ENCODE peak calls at places on chromosomes 7 and 10, in ten cellular contexts. One of them, this sample, is unnamed. For H3K4me1, the result is how much of the 10 kb centered on the place peaks cover.

GRCh38 chr7:212754-213153 is 20.4 kb downstream of the FAM20C start:
- DNase-seq in MM.1S: no peak
- DNase-seq in H9: no peak
- DNase-seq in left ventricle myocardium inferior: no peak
- DNase-seq in adipocyte: no peak
- DNase-seq in A549: no peak
- DNase-seq in GM23338: no peak
- DNase-seq in foreskin keratinocyte: no peak
- DNase-seq in neuronal stem cell: no peak
- DNase-seq in heart right ventricle: no peak
- DNase-seq in this sample: no peak

GRCh38 chr7:33757563-33758165 is 147.7 kb upstream of the BMPER start:
- DNase-seq in MM.1S: peak
- DNase-seq in H9: no peak
- DNase-seq in left ventricle myocardium inferior: no peak
- DNase-seq in adipocyte: peak
- DNase-seq in A549: peak
- DNase-seq in GM23338: peak
- DNase-seq in foreskin keratinocyte: no peak
- DNase-seq in neuronal stem cell: peak
- DNase-seq in heart right ventricle: no peak
- DNase-seq in this sample: peak

GRCh38 chr10:33661580-33662269 is 327.3 kb upstream of the NRP1 start:
- DNase-seq in MM.1S: no peak
- DNase-seq in H9: no peak
- DNase-seq in left ventricle myocardium inferior: peak
- DNase-seq in adipocyte: peak
- DNase-seq in A549: peak
- DNase-seq in GM23338: no peak
- DNase-seq in foreskin keratinocyte: no peak
- DNase-seq in neuronal stem cell: no peak
- DNase-seq in heart right ventricle: peak
- DNase-seq in this sample: peak

GRCh38 chr10:121532465-121532864 is 65.8 kb downstream of the FGFR2 start:
- DNase-seq in MM.1S: no peak
- DNase-seq in H9: no peak
- DNase-seq in left ventricle myocardium inferior: no peak
- DNase-seq in adipocyte: no peak
- DNase-seq in A549: no peak
- DNase-seq in GM23338: no peak
- DNase-seq in foreskin keratinocyte: no peak
- DNase-seq in neuronal stem cell: no peak
- DNase-seq in heart right ventricle: no peak
- DNase-seq in this sample: no peak

GRCh38 chr10:96573036-96573435 is 13.8 kb downstream of the TM9SF3 start:
- DNase-seq in MM.1S: no peak
- DNase-seq in H9: no peak
- DNase-seq in left ventricle myocardium inferior: no peak
- DNase-seq in adipocyte: no peak
- DNase-seq in A549: no peak
- DNase-seq in GM23338: no peak
- DNase-seq in foreskin keratinocyte: no peak
- DNase-seq in neuronal stem cell: no peak
- DNase-seq in heart right ventricle: no peak
- DNase-seq in this sample: no peak

GRCh38 chr10:102407641-102407943 is 11.0 kb downstream of the PSD start:
- DNase-seq in MM.1S: no peak
- DNase-seq in H9: no peak
- DNase-seq in left ventricle myocardium inferior: no peak
- DNase-seq in adipocyte: no peak
- DNase-seq in A549: no peak
- DNase-seq in GM23338: no peak
- DNase-seq in foreskin keratinocyte: no peak
- DNase-seq in neuronal stem cell: no peak
- DNase-seq in heart right ventricle: no peak
- DNase-seq in this sample: no peak

GRCh38 chr10:48462482-48463020 is 142.3 kb downstream of the ARHGAP22 start:
- DNase-seq in MM.1S: no peak
- DNase-seq in H9: peak
- DNase-seq in left ventricle myocardium inferior: no peak
- DNase-seq in adipocyte: no peak
- DNase-seq in A549: no peak
- DNase-seq in GM23338: no peak
- DNase-seq in foreskin keratinocyte: no peak
- DNase-seq in neuronal stem cell: no peak
- DNase-seq in heart right ventricle: no peak
- DNase-seq in this sample: no peak

GRCh38 chr10:46556515-46557318 is at the start of gene GPRIN2:
- DNase-seq in MM.1S: peak
- DNase-seq in H9: peak
- DNase-seq in left ventricle myocardium inferior: peak
- DNase-seq in adipocyte: no peak
- DNase-seq in A549: no peak
- DNase-seq in GM23338: peak
- DNase-seq in foreskin keratinocyte: no peak
- DNase-seq in neuronal stem cell: peak
- DNase-seq in heart right ventricle: no peak
- DNase-seq in this sample: peak

GRCh38 chr7:2684501-2684900 is 3.5 kb upstream of the AMZ1 start:
- DNase-seq in MM.1S: no peak
- DNase-seq in H9: no peak
- DNase-seq in left ventricle myocardium inferior: no peak
- DNase-seq in adipocyte: no peak
- DNase-seq in A549: no peak
- DNase-seq in GM23338: no peak
- DNase-seq in foreskin keratinocyte: no peak
- DNase-seq in neuronal stem cell: no peak
- DNase-seq in heart right ventricle: no peak
- DNase-seq in this sample: no peak

GRCh38 chr7:130721486-130722277 is 12.3 kb downstream of the KLF14 start:
- DNase-seq in MM.1S: peak
- DNase-seq in H9: peak
- DNase-seq in left ventricle myocardium inferior: peak
- DNase-seq in adipocyte: peak
- DNase-seq in A549: peak
- DNase-seq in GM23338: peak
- DNase-seq in foreskin keratinocyte: no peak
- DNase-seq in neuronal stem cell: peak
- DNase-seq in heart right ventricle: peak
- DNase-seq in this sample: peak

GRCh38 chr7:31340603-31341002 is at the start of gene NEUROD6:
- DNase-seq in MM.1S: no peak
- DNase-seq in H9: no peak
- DNase-seq in left ventricle myocardium inferior: no peak
- DNase-seq in adipocyte: no peak
- DNase-seq in A549: no peak
- DNase-seq in GM23338: no peak
- DNase-seq in foreskin keratinocyte: no peak
- DNase-seq in neuronal stem cell: no peak
- DNase-seq in heart right ventricle: no peak
- DNase-seq in this sample: no peak

GRCh38 chr7:44067064-44067951 is 1.9 kb upstream of the PGAM2 start:
- DNase-seq in MM.1S: no peak
- DNase-seq in H9: no peak
- DNase-seq in left ventricle myocardium inferior: no peak
- DNase-seq in adipocyte: no peak
- DNase-seq in A549: no peak
- DNase-seq in GM23338: no peak
- DNase-seq in foreskin keratinocyte: no peak
- DNase-seq in neuronal stem cell: no peak
- DNase-seq in heart right ventricle: no peak
- DNase-seq in this sample: peak

GRCh38 chr7:45670227-45670626 is 96.1 kb downstream of the ADCY1 start:
- DNase-seq in MM.1S: no peak
- DNase-seq in H9: peak
- DNase-seq in left ventricle myocardium inferior: no peak
- DNase-seq in adipocyte: no peak
- DNase-seq in A549: no peak
- DNase-seq in GM23338: no peak
- DNase-seq in foreskin keratinocyte: no peak
- DNase-seq in neuronal stem cell: no peak
- DNase-seq in heart right ventricle: no peak
- DNase-seq in this sample: no peak

GRCh38 chr7:121503039-121503438 is 106.9 kb upstream of the FAM3C start:
- DNase-seq in MM.1S: no peak
- DNase-seq in H9: no peak
- DNase-seq in left ventricle myocardium inferior: no peak
- DNase-seq in adipocyte: no peak
- DNase-seq in A549: no peak
- DNase-seq in GM23338: no peak
- DNase-seq in foreskin keratinocyte: no peak
- DNase-seq in neuronal stem cell: no peak
- DNase-seq in heart right ventricle: no peak
- DNase-seq in this sample: no peak

GRCh38 chr10:69337312-69338132 is 59.2 kb downstream of the HK1 start:
- DNase-seq in MM.1S: no peak
- DNase-seq in H9: no peak
- DNase-seq in left ventricle myocardium inferior: peak
- DNase-seq in adipocyte: peak
- DNase-seq in A549: no peak
- DNase-seq in GM23338: peak
- DNase-seq in foreskin keratinocyte: peak
- DNase-seq in neuronal stem cell: no peak
- DNase-seq in heart right ventricle: peak
- DNase-seq in this sample: peak
- H3K4me1 ChIP-seq in MM.1S: under half
- H3K4me1 ChIP-seq in H9: under half
- H3K4me1 ChIP-seq in left ventricle myocardium inferior: half or more
- H3K4me1 ChIP-seq in adipocyte: half or more
- H3K4me1 ChIP-seq in A549: under half
- H3K4me1 ChIP-seq in GM23338: half or more
- H3K4me1 ChIP-seq in foreskin keratinocyte: half or more
- H3K4me1 ChIP-seq in neuronal stem cell: under half
- H3K4me1 ChIP-seq in heart right ventricle: half or more
- H3K4me1 ChIP-seq in this sample: under half

DNA sequence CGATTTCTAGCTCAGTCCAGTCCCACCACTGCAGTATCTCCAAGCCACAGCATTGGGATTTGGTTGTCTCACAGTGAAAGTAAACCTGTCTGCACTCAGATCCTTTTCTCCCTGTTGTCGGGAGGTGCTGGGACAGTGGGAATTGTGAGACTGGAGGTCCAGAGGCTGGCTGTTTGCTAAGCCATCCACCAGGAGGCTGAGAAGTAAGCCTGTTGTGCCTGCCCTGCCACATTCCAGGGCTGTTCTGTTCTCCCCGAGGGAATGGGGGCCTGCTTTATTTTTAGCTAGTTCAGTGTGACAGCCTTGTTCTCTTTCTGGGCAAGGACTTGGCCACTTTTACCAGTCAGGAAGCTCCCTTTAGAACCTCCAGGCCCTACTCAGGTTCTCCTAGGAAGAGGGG is 54.9 kb downstream of the HK1 start:
- DNase-seq in MM.1S: no peak
- DNase-seq in H9: peak
- DNase-seq in left ventricle myocardium inferior: no peak
- DNase-seq in adipocyte: peak
- DNase-seq in A549: no peak
- DNase-seq in GM23338: peak
- DNase-seq in foreskin keratinocyte: no peak
- DNase-seq in neuronal stem cell: no peak
- DNase-seq in heart right ventricle: peak
- DNase-seq in this sample: peak
- H3K4me1 ChIP-seq in MM.1S: under half
- H3K4me1 ChIP-seq in H9: under half
- H3K4me1 ChIP-seq in left ventricle myocardium inferior: half or more
- H3K4me1 ChIP-seq in adipocyte: half or more
- H3K4me1 ChIP-seq in A549: under half
- H3K4me1 ChIP-seq in GM23338: half or more
- H3K4me1 ChIP-seq in foreskin keratinocyte: half or more
- H3K4me1 ChIP-seq in neuronal stem cell: under half
- H3K4me1 ChIP-seq in heart right ventricle: half or more
- H3K4me1 ChIP-seq in this sample: under half

GRCh38 chr10:124566222-124566888 is 104.7 kb downstream of the LHPP start:
- DNase-seq in MM.1S: no peak
- DNase-seq in H9: no peak
- DNase-seq in left ventricle myocardium inferior: no peak
- DNase-seq in adipocyte: no peak
- DNase-seq in A549: no peak
- DNase-seq in GM23338: no peak
- DNase-seq in foreskin keratinocyte: no peak
- DNase-seq in neuronal stem cell: no peak
- DNase-seq in heart right ventricle: no peak
- DNase-seq in this sample: no peak

GRCh38 chr10:124566981-124567835 is 105.6 kb downstream of the LHPP start:
- DNase-seq in MM.1S: no peak
- DNase-seq in H9: no peak
- DNase-seq in left ventricle myocardium inferior: no peak
- DNase-seq in adipocyte: no peak
- DNase-seq in A549: no peak
- DNase-seq in GM23338: no peak
- DNase-seq in foreskin keratinocyte: no peak
- DNase-seq in neuronal stem cell: no peak
- DNase-seq in heart right ventricle: no peak
- DNase-seq in this sample: no peak

GRCh38 chr10:124563320-124563719 is 101.7 kb downstream of the LHPP start:
- DNase-seq in MM.1S: no peak
- DNase-seq in H9: no peak
- DNase-seq in left ventricle myocardium inferior: no peak
- DNase-seq in adipocyte: no peak
- DNase-seq in A549: no peak
- DNase-seq in GM23338: no peak
- DNase-seq in foreskin keratinocyte: no peak
- DNase-seq in neuronal stem cell: no peak
- DNase-seq in heart right ventricle: no peak
- DNase-seq in this sample: no peak

GRCh38 chr10:124565565-124566221 is 104.1 kb downstream of the LHPP start:
- DNase-seq in MM.1S: no peak
- DNase-seq in H9: peak
- DNase-seq in left ventricle myocardium inferior: no peak
- DNase-seq in adipocyte: no peak
- DNase-seq in A549: peak
- DNase-seq in GM23338: peak
- DNase-seq in foreskin keratinocyte: no peak
- DNase-seq in neuronal stem cell: peak
- DNase-seq in heart right ventricle: peak
- DNase-seq in this sample: no peak

DNA sequence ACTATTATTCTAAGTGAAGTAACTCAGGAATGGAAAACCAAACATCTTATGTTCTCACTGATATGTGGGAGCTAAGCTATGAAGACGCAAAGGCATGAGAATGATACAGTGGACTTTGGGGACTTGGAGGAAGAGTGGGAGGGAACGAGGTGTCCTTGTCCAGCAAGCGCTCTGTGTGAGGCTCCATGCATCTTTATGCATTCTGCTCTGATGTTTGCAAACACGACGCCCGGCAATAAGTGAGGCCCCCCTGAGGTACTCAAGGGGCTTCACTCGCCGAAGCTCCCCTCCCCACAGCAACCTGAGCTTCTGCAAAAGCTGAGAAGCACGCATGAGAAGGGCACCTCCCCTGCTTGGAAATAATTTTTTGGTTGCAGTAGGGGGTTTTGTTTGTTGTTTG is 103.3 kb downstream of the LHPP start:
- DNase-seq in MM.1S: no peak
- DNase-seq in H9: no peak
- DNase-seq in left ventricle myocardium inferior: no peak
- DNase-seq in adipocyte: no peak
- DNase-seq in A549: no peak
- DNase-seq in GM23338: no peak
- DNase-seq in foreskin keratinocyte: no peak
- DNase-seq in neuronal stem cell: no peak
- DNase-seq in heart right ventricle: no peak
- DNase-seq in this sample: no peak
- H3K4me1 ChIP-seq in MM.1S: under half
- H3K4me1 ChIP-seq in H9: under half
- H3K4me1 ChIP-seq in left ventricle myocardium inferior: under half
- H3K4me1 ChIP-seq in adipocyte: under half
- H3K4me1 ChIP-seq in A549: under half
- H3K4me1 ChIP-seq in GM23338: under half
- H3K4me1 ChIP-seq in foreskin keratinocyte: under half
- H3K4me1 ChIP-seq in neuronal stem cell: under half
- H3K4me1 ChIP-seq in heart right ventricle: under half
- H3K4me1 ChIP-seq in this sample: under half

GRCh38 chr10:77176224-77176623 is 461.4 kb downstream of the KCNMA1 start:
- DNase-seq in MM.1S: peak
- DNase-seq in H9: no peak
- DNase-seq in left ventricle myocardium inferior: no peak
- DNase-seq in adipocyte: no peak
- DNase-seq in A549: no peak
- DNase-seq in GM23338: no peak
- DNase-seq in foreskin keratinocyte: no peak
- DNase-seq in neuronal stem cell: no peak
- DNase-seq in heart right ventricle: no peak
- DNase-seq in this sample: no peak
- H3K4me1 ChIP-seq in MM.1S: under half
- H3K4me1 ChIP-seq in H9: under half
- H3K4me1 ChIP-seq in left ventricle myocardium inferior: under half
- H3K4me1 ChIP-seq in adipocyte: under half
- H3K4me1 ChIP-seq in A549: under half
- H3K4me1 ChIP-seq in GM23338: under half
- H3K4me1 ChIP-seq in foreskin keratinocyte: under half
- H3K4me1 ChIP-seq in neuronal stem cell: under half
- H3K4me1 ChIP-seq in heart right ventricle: under half
- H3K4me1 ChIP-seq in this sample: under half